ENCODE peak calls at places on chromosomes 5 and 9, in ten cellular contexts. P is T-helper 2 cell; G is stimulated activated CD8-positive, alpha-beta memory T cell treated with anti-CD3 and anti-CD28 coated beads, Interleukin-7, amount 100 ng/mL, for 24 hours; U is A172; E is activated CD4-positive, alpha-beta T cell treated with anti-CD3 and anti-CD28 coated beads, Interleukin-2, amount 10 ng/mL, durations not matched to agents 7 days and 5 days; F is astrocyte; Y is EL; A is NCI-H1436; C is transverse colon; D is activated CD4-positive, CD25-positive, alpha-beta regulatory T cell. Q is an unnamed sample.

GRCh38 chr5:89283758-89284493 is 400.9 kb upstream of the MEF2C start:
- DNase-seq in P (no peak), G (no peak), U (no peak), E (no peak), F (no peak), Y (no peak), A (no peak), C (no peak), D (no peak), Q (no peak)

GRCh38 chr9:20066120-20066519 is 277.3 kb upstream of the SLC24A2 start:
- DNase-seq in P (no peak), G (no peak), U (no peak), E (no peak), F (no peak), Y (no peak), A (no peak), C (no peak), D (no peak), Q (no peak)

GRCh38 chr9:65404232-65405006 is 119.4 kb upstream of the FOXD4L5 start:
- DNase-seq in P (no peak), G (no peak), U (no peak), E (no peak), F (no peak), Y (no peak), A (no peak), C (no peak), D (no peak), Q (no peak)

GRCh38 chr5:138844812-138845513 is 30.2 kb downstream of the LRRTM2 start:
- DNase-seq in P (no peak), G (no peak), U (peak; percentile 71), E (no peak), F (peak; percentile 94), Y (peak; percentile 83), A (no peak), C (no peak), D (no peak), Q (no peak)

GRCh38 chr5:150645070-150645700 is 4.7 kb downstream of the SYNPO start:
- DNase-seq in P (no peak), G (no peak), U (peak; percentile 93), E (no peak), F (peak; percentile 80), Y (peak; percentile 97), A (no peak), C (no peak), D (no peak), Q (no peak)

GRCh38 chr5:60597570-60597969 is 102.4 kb downstream of the DEPDC1B start:
- DNase-seq in P (no peak), G (no peak), U (no peak), E (peak; percentile 56), F (no peak), Y (no peak), A (no peak), C (no peak), D (no peak), Q (no peak)

GRCh38 chr9:98087420-98088354 is 31.2 kb downstream of the NANS start:
- DNase-seq in P (peak; percentile 23), G (no peak), U (no peak), E (no peak), F (peak; percentile 57), Y (no peak), A (no peak), C (peak; percentile 22), D (no peak), Q (peak; percentile 22)

GRCh38 chr5:64971538-64971937 is 202.8 kb downstream of the CWC27 start:
- DNase-seq in P (no peak), G (no peak), U (no peak), E (no peak), F (no peak), Y (peak; percentile 24), A (no peak), C (no peak), D (no peak), Q (no peak)

GRCh38 chr9:136663311-136663679 is 579 bp downstream of the EGFL7 start:
- DNase-seq in P (no peak), G (no peak), U (no peak), E (no peak), F (no peak), Y (no peak), A (no peak), C (no peak), D (no peak), Q (no peak)

GRCh38 chr5:174402224-174402812 is 322.1 kb upstream of the MSX2 start:
- DNase-seq in P (no peak), G (no peak), U (no peak), E (no peak), F (no peak), Y (no peak), A (no peak), C (no peak), D (no peak), Q (no peak)

GRCh38 chr5:118506453-118506852 is 481.9 kb downstream of the DTWD2 start:
- DNase-seq in P (no peak), G (no peak), U (no peak), E (no peak), F (no peak), Y (no peak), A (no peak), C (no peak), D (no peak), Q (no peak)

GRCh38 chr5:610011-610743 is 2.0 kb upstream of the CEP72 start:
- DNase-seq in P (no peak), G (no peak), U (no peak), E (no peak), F (no peak), Y (no peak), A (no peak), C (no peak), D (no peak), Q (no peak)

GRCh38 chr5:159899067-159900049 is 16.9 kb upstream of the ADRA1B start:
- DNase-seq in P (no peak), G (no peak), U (peak; percentile 77), E (no peak), F (peak; percentile 75), Y (peak; percentile 80), A (no peak), C (no peak), D (no peak), Q (no peak)

GRCh38 chr5:4640793-4641192 is 499.3 kb upstream of the ADAMTS16 start:
- DNase-seq in P (no peak), G (no peak), U (no peak), E (no peak), F (peak; percentile 28), Y (no peak), A (no peak), C (no peak), D (no peak), Q (no peak)

GRCh38 chr5:129063483-129064136 is 30.9 kb upstream of the ISOC1 start:
- DNase-seq in P (no peak), G (no peak), U (no peak), E (no peak), F (peak; percentile 0), Y (no peak), A (no peak), C (no peak), D (no peak), Q (no peak)

GRCh38 chr9:114178756-114179450 is 23.6 kb downstream of the COL27A1 start:
- DNase-seq in P (no peak), G (no peak), U (peak; percentile 18), E (no peak), F (no peak), Y (peak; percentile 21), A (no peak), C (no peak), D (no peak), Q (no peak)

GRCh38 chr5:135072357-135073247 is 38.6 kb upstream of the PITX1 start:
- DNase-seq in P (no peak), G (no peak), U (no peak), E (no peak), F (no peak), Y (no peak), A (no peak), C (no peak), D (no peak), Q (no peak)

GRCh38 chr5:103243665-103244064 is 14.9 kb upstream of the MACIR start:
- DNase-seq in P (no peak), G (no peak), U (peak; percentile 3), E (no peak), F (peak; percentile 95), Y (no peak), A (no peak), C (no peak), D (no peak), Q (no peak)

GRCh38 chr5:127844631-127845030 is 141.4 kb downstream of the CCDC192 start:
- DNase-seq in P (no peak), G (no peak), U (no peak), E (no peak), F (no peak), Y (no peak), A (no peak), C (peak; percentile 30), D (no peak), Q (no peak)

GRCh38 chr5:176675676-176676360 is 28.5 kb downstream of the TSPAN17 start:
- DNase-seq in P (no peak), G (no peak), U (peak; percentile 61), E (no peak), F (no peak), Y (peak; percentile 42), A (no peak), C (no peak), D (no peak), Q (peak; percentile 39)

GRCh38 chr9:70043689-70044449 is at the start of gene MAMDC2:
- DNase-seq in P (no peak), G (no peak), U (no peak), E (no peak), F (peak; percentile 36), Y (peak; percentile 56), A (no peak), C (peak; percentile 42), D (no peak), Q (peak; percentile 26)

GRCh38 chr5:141934099-141934844 is 10.6 kb downstream of the DELE1 start:
- DNase-seq in P (no peak), G (no peak), U (no peak), E (no peak), F (peak; percentile 56), Y (no peak), A (peak; percentile 75), C (peak; percentile 34), D (no peak), Q (no peak)

GRCh38 chr9:2181794-2182193 is 166.6 kb downstream of the SMARCA2 start:
- DNase-seq in P (no peak), G (no peak), U (peak; percentile 18), E (no peak), F (no peak), Y (peak; percentile 23), A (no peak), C (peak; percentile 17), D (no peak), Q (peak; percentile 26)

GRCh38 chr5:73899916-73900315 is 273.9 kb downstream of the ARHGEF28 start:
- DNase-seq in P (no peak), G (no peak), U (no peak), E (no peak), F (no peak), Y (no peak), A (no peak), C (no peak), D (no peak), Q (no peak)

GRCh38 chr9:122392714-122393113 is 21.9 kb downstream of the PTGS1 start:
- DNase-seq in P (no peak), G (no peak), U (no peak), E (no peak), F (no peak), Y (no peak), A (no peak), C (no peak), D (no peak), Q (no peak)

GRCh38 chr9:117414220-117414905 is 494 bp downstream of the ASTN2 start:
- DNase-seq in P (no peak), G (no peak), U (no peak), E (no peak), F (no peak), Y (peak; percentile 7), A (no peak), C (no peak), D (no peak), Q (peak; percentile 37)

Q was measured in neural crest cell.